ENCODE peak calls at places on chromosomes 11 and 22, in four cellular contexts. F, Y, R and T are unnamed samples. For H3K36me3 and H3K27me3, the result is how much of the 10 kb centered on the place peaks cover.

GRCh38 chr11:3222941-3223905 is 4.6 kb upstream of the MRGPRG start:
- DNase-seq in F (no peak), Y (no peak), R (no peak), T (peak)

GRCh38 chr11:81579339-81579738 is 1154.3 kb downstream of the FAM181B start:
- DNase-seq in F (no peak), Y (no peak), R (no peak), T (no peak)

GRCh38 chr11:110991621-110992355 is 253.7 kb upstream of the POU2AF2 start:
- DNase-seq in F (no peak), Y (no peak), R (no peak), T (no peak)

GRCh38 chr11:99160447-99160846 is 139.7 kb downstream of the CNTN5 start:
- DNase-seq in F (no peak), Y (no peak), R (no peak), T (no peak)

GRCh38 chr11:83785942-83786341 is 499.8 kb upstream of the CCDC90B start:
- DNase-seq in F (no peak), Y (no peak), R (no peak), T (no peak)

GRCh38 chr11:118530180-118530682 is 761 bp upstream of the TMEM25 start:
- DNase-seq in F (no peak), Y (no peak), R (no peak), T (peak)

GRCh38 chr11:34034053-34034452 is 17.5 kb upstream of the CAPRIN1 start:
- DNase-seq in F (no peak), Y (no peak), R (no peak), T (no peak)

GRCh38 chr11:106581399-106581798 is 436.9 kb downstream of the GUCY1A2 start:
- DNase-seq in F (no peak), Y (no peak), R (no peak), T (no peak)

GRCh38 chr22:30208631-30209603 is 37.6 kb downstream of the LIF start:
- DNase-seq in F (no peak), Y (no peak), R (no peak), T (peak)

DNA sequence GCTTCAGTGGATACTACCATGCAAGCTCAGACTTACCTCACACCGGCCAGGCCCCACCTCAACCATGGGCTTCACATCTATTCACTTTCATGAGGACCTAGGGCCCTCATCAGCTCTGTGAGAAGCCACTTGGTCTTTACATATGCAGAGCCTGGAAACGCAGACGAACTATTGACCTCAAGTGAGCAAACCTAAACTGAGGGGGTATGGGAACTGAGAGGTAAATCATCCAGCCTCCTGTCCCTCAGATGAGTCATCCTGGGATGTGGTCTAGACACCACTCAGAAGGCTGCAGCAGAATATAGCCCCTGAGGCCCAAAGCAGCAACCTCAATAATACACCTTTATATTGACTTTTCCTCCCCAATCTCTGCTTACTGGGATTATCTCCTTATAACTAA is 578.0 kb downstream of the INSC start:
- DNase-seq in F (no peak), Y (no peak), R (no peak), T (no peak)
- H3K4me3 ChIP-seq in F (no peak), Y (no peak), R (no peak), T (no peak)

GRCh38 chr11:124627546-124627945 is 4.9 kb downstream of the TBRG1 start:
- DNase-seq in F (no peak), Y (no peak), R (no peak), T (no peak)
- H3K36me3 ChIP-seq in F (half or more), Y (under half), R (half or more), T (under half)

DNA sequence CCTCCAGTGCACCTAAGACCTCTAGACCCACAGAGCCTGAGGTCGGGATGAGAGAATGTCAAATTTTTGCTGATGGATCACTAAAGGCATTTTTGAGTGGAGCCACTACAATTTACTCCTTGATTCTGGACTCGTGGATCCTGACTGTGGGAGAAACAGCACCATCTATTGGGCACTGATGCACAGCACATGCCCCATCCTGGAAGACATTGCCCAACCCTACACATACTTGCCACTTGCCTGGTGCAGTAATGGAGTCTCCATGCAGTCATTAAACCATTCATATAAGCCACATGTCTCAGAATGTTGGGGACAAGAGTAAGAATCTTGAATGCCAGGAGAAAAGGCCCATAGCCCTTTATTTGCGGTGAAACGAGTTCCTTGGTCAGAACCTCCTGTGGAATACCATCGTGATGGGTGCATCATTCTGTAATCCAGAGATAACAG is 103.9 kb downstream of the GGTLC2 start:
- DNase-seq in F (peak), Y (no peak), R (no peak), T (peak)
- H3K27me3 ChIP-seq in F (half or more), Y (under half), R (under half), T (under half)

GRCh38 chr11:65868907-65869306 is 3.7 kb downstream of the EFEMP2 start:
- DNase-seq in F (no peak), Y (no peak), R (no peak), T (no peak)

GRCh38 chr11:65867284-65868071 is 5.1 kb downstream of the EFEMP2 start:
- DNase-seq in F (peak), Y (no peak), R (peak), T (peak)

GRCh38 chr11:65866524-65867283 is 5.9 kb downstream of the EFEMP2 start:
- DNase-seq in F (no peak), Y (no peak), R (peak), T (no peak)

GRCh38 chr11:65869643-65870306 is 2.8 kb downstream of the EFEMP2 start:
- DNase-seq in F (no peak), Y (no peak), R (peak), T (no peak)

GRCh38 chr11:65868076-65868667 is 4.4 kb downstream of the EFEMP2 start:
- DNase-seq in F (peak), Y (no peak), R (peak), T (peak)
- H3K4me3 ChIP-seq in F (peak), Y (no peak), R (no peak), T (peak)

GRCh38 chr22:31615940-31616314 is 46.1 kb downstream of the PISD start:
- DNase-seq in F (no peak), Y (no peak), R (no peak), T (peak)
- H3K36me3 ChIP-seq in F (under half), Y (under half), R (half or more), T (under half)

GRCh38 chr11:121577106-121577505 is 124.3 kb upstream of the SORL1-AS1 start:
- DNase-seq in F (no peak), Y (no peak), R (no peak), T (no peak)
- H3K27me3 ChIP-seq in F (under half), Y (under half), R (under half), T (under half)

GRCh38 chr11:1440066-1440465 is 46.5 kb downstream of the MOB2 start:
- DNase-seq in F (no peak), Y (no peak), R (no peak), T (no peak)
- H3K4me3 ChIP-seq in F (no peak), Y (no peak), R (no peak), T (no peak)

DNA sequence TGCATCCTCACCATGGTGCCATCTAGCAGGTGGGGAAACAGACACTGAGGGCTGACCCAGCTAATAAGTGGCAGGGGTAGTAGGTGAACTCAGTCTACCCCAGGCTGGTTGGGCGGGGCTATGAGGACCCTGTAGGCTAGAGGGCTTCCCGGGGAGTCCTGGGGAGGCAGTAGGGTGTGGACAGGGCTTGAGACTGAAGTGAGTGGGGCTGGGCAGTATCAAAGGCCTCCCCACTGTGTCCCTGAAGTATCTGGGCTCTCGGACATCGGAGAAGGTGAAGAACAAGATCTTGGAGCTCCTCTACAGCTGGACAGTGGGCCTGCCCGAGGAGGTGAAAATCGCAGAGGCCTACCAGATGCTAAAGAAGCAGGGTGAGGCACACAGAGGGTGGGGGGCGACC is 11.4 kb downstream of the GGA1 start:
- DNase-seq in F (no peak), Y (no peak), R (no peak), T (no peak)
- H3K36me3 ChIP-seq in F (under half), Y (under half), R (half or more), T (under half)